ENCODE peak calls at places on chromosomes 12 and 14, in five cellular contexts. One of them, this sample, is unnamed.
A peak's percentile ranks its signal among the peaks of the same experiment; 100 is the strongest.

GRCh38 chr12:51863921-51864700 is 15.6 kb upstream of the FIGNL2 start:
- DNase-seq in endothelial cell: peak; percentile 70
- DNase-seq in GM23248: peak; percentile 27
- DNase-seq in activated CD4-positive, alpha-beta T cell treated with anti-CD3 and anti-CD28 coated beads for 4 hours: no peak
- DNase-seq in activated T-cell treated with anti-CD3 and anti-CD28 coated beads, Interleukin-2, amount 50 U/mL, for 72 hours: peak; percentile 53
- DNase-seq in this sample: no peak

GRCh38 chr14:23751591-23751990 is 115.4 kb downstream of the DHRS2 start:
- DNase-seq in endothelial cell: no peak
- DNase-seq in GM23248: peak; percentile 21
- DNase-seq in activated CD4-positive, alpha-beta T cell treated with anti-CD3 and anti-CD28 coated beads for 4 hours: no peak
- DNase-seq in activated T-cell treated with anti-CD3 and anti-CD28 coated beads, Interleukin-2, amount 50 U/mL, for 72 hours: no peak
- DNase-seq in this sample: no peak

GRCh38 chr12:27580561-27581330 is 56.7 kb downstream of the PPFIBP1 start:
- DNase-seq in endothelial cell: no peak
- DNase-seq in GM23248: no peak
- DNase-seq in activated CD4-positive, alpha-beta T cell treated with anti-CD3 and anti-CD28 coated beads for 4 hours: no peak
- DNase-seq in activated T-cell treated with anti-CD3 and anti-CD28 coated beads, Interleukin-2, amount 50 U/mL, for 72 hours: no peak
- DNase-seq in this sample: no peak

GRCh38 chr12:46401703-46402102 is 29.1 kb upstream of the SLC38A2 start:
- DNase-seq in endothelial cell: no peak
- DNase-seq in GM23248: peak; percentile 82
- DNase-seq in activated CD4-positive, alpha-beta T cell treated with anti-CD3 and anti-CD28 coated beads for 4 hours: no peak
- DNase-seq in activated T-cell treated with anti-CD3 and anti-CD28 coated beads, Interleukin-2, amount 50 U/mL, for 72 hours: no peak
- DNase-seq in this sample: no peak

GRCh38 chr12:63882844-63883243 is 38.3 kb downstream of the SRGAP1 start:
- DNase-seq in endothelial cell: no peak
- DNase-seq in GM23248: no peak
- DNase-seq in activated CD4-positive, alpha-beta T cell treated with anti-CD3 and anti-CD28 coated beads for 4 hours: no peak
- DNase-seq in activated T-cell treated with anti-CD3 and anti-CD28 coated beads, Interleukin-2, amount 50 U/mL, for 72 hours: no peak
- DNase-seq in this sample: no peak

GRCh38 chr12:114698566-114699163 is 14.7 kb upstream of the TBX3 start:
- DNase-seq in endothelial cell: no peak
- DNase-seq in GM23248: no peak
- DNase-seq in activated CD4-positive, alpha-beta T cell treated with anti-CD3 and anti-CD28 coated beads for 4 hours: no peak
- DNase-seq in activated T-cell treated with anti-CD3 and anti-CD28 coated beads, Interleukin-2, amount 50 U/mL, for 72 hours: no peak
- DNase-seq in this sample: no peak

GRCh38 chr12:41407240-41407799 is 219.2 kb downstream of the PDZRN4 start:
- DNase-seq in endothelial cell: no peak
- DNase-seq in GM23248: no peak
- DNase-seq in activated CD4-positive, alpha-beta T cell treated with anti-CD3 and anti-CD28 coated beads for 4 hours: no peak
- DNase-seq in activated T-cell treated with anti-CD3 and anti-CD28 coated beads, Interleukin-2, amount 50 U/mL, for 72 hours: no peak
- DNase-seq in this sample: no peak

GRCh38 chr14:95340201-95340697 is 20.5 kb upstream of the CLMN start:
- DNase-seq in endothelial cell: no peak
- DNase-seq in GM23248: no peak
- DNase-seq in activated CD4-positive, alpha-beta T cell treated with anti-CD3 and anti-CD28 coated beads for 4 hours: no peak
- DNase-seq in activated T-cell treated with anti-CD3 and anti-CD28 coated beads, Interleukin-2, amount 50 U/mL, for 72 hours: no peak
- DNase-seq in this sample: no peak

GRCh38 chr12:131494141-131494733 is 216.7 kb upstream of the SFSWAP start:
- DNase-seq in endothelial cell: no peak
- DNase-seq in GM23248: no peak
- DNase-seq in activated CD4-positive, alpha-beta T cell treated with anti-CD3 and anti-CD28 coated beads for 4 hours: no peak
- DNase-seq in activated T-cell treated with anti-CD3 and anti-CD28 coated beads, Interleukin-2, amount 50 U/mL, for 72 hours: no peak
- DNase-seq in this sample: no peak

GRCh38 chr12:103523771-103524170 is 28.0 kb upstream of the C12orf42 start:
- DNase-seq in endothelial cell: no peak
- DNase-seq in GM23248: no peak
- DNase-seq in activated CD4-positive, alpha-beta T cell treated with anti-CD3 and anti-CD28 coated beads for 4 hours: no peak
- DNase-seq in activated T-cell treated with anti-CD3 and anti-CD28 coated beads, Interleukin-2, amount 50 U/mL, for 72 hours: no peak
- DNase-seq in this sample: no peak

GRCh38 chr14:24404814-24405213 is 6.0 kb downstream of the NYNRIN start:
- DNase-seq in endothelial cell: no peak
- DNase-seq in GM23248: no peak
- DNase-seq in activated CD4-positive, alpha-beta T cell treated with anti-CD3 and anti-CD28 coated beads for 4 hours: no peak
- DNase-seq in activated T-cell treated with anti-CD3 and anti-CD28 coated beads, Interleukin-2, amount 50 U/mL, for 72 hours: no peak
- DNase-seq in this sample: no peak

GRCh38 chr12:124044809-124045321 is 71.8 kb downstream of the ZNF664 start:
- DNase-seq in endothelial cell: no peak
- DNase-seq in GM23248: no peak
- DNase-seq in activated CD4-positive, alpha-beta T cell treated with anti-CD3 and anti-CD28 coated beads for 4 hours: no peak
- DNase-seq in activated T-cell treated with anti-CD3 and anti-CD28 coated beads, Interleukin-2, amount 50 U/mL, for 72 hours: no peak
- DNase-seq in this sample: peak; percentile 46

GRCh38 chr14:34496679-34497513 is 34.9 kb upstream of the SPTSSA start:
- DNase-seq in endothelial cell: peak; percentile 8
- DNase-seq in GM23248: peak; percentile 99
- DNase-seq in activated CD4-positive, alpha-beta T cell treated with anti-CD3 and anti-CD28 coated beads for 4 hours: no peak
- DNase-seq in activated T-cell treated with anti-CD3 and anti-CD28 coated beads, Interleukin-2, amount 50 U/mL, for 72 hours: no peak
- DNase-seq in this sample: peak; percentile 53

GRCh38 chr14:100577986-100578431 is 9.2 kb downstream of the BEGAIN start:
- DNase-seq in endothelial cell: no peak
- DNase-seq in GM23248: no peak
- DNase-seq in activated CD4-positive, alpha-beta T cell treated with anti-CD3 and anti-CD28 coated beads for 4 hours: no peak
- DNase-seq in activated T-cell treated with anti-CD3 and anti-CD28 coated beads, Interleukin-2, amount 50 U/mL, for 72 hours: no peak
- DNase-seq in this sample: no peak

GRCh38 chr14:52553002-52553670 is 500 bp downstream of the GPR137C start:
- DNase-seq in endothelial cell: peak; percentile 49
- DNase-seq in GM23248: peak; percentile 70
- DNase-seq in activated CD4-positive, alpha-beta T cell treated with anti-CD3 and anti-CD28 coated beads for 4 hours: peak; percentile 36
- DNase-seq in activated T-cell treated with anti-CD3 and anti-CD28 coated beads, Interleukin-2, amount 50 U/mL, for 72 hours: peak; percentile 58
- DNase-seq in this sample: no peak

GRCh38 chr12:123845881-123846280 is 83.8 kb downstream of the DNAH10 start:
- DNase-seq in endothelial cell: no peak
- DNase-seq in GM23248: no peak
- DNase-seq in activated CD4-positive, alpha-beta T cell treated with anti-CD3 and anti-CD28 coated beads for 4 hours: no peak
- DNase-seq in activated T-cell treated with anti-CD3 and anti-CD28 coated beads, Interleukin-2, amount 50 U/mL, for 72 hours: no peak
- DNase-seq in this sample: no peak

GRCh38 chr14:36816481-36816880 is 154.8 kb downstream of the PAX9 start:
- DNase-seq in endothelial cell: no peak
- DNase-seq in GM23248: no peak
- DNase-seq in activated CD4-positive, alpha-beta T cell treated with anti-CD3 and anti-CD28 coated beads for 4 hours: no peak
- DNase-seq in activated T-cell treated with anti-CD3 and anti-CD28 coated beads, Interleukin-2, amount 50 U/mL, for 72 hours: no peak
- DNase-seq in this sample: no peak

GRCh38 chr12:52025301-52026172 is 18.8 kb downstream of the TAMALIN start:
- DNase-seq in endothelial cell: peak; percentile 84
- DNase-seq in GM23248: peak; percentile 92
- DNase-seq in activated CD4-positive, alpha-beta T cell treated with anti-CD3 and anti-CD28 coated beads for 4 hours: peak; percentile 80
- DNase-seq in activated T-cell treated with anti-CD3 and anti-CD28 coated beads, Interleukin-2, amount 50 U/mL, for 72 hours: peak; percentile 84
- DNase-seq in this sample: peak; percentile 84

GRCh38 chr14:22836301-22837058 is at the start of gene MMP14:
- DNase-seq in endothelial cell: peak; percentile 56
- DNase-seq in GM23248: peak; percentile 94
- DNase-seq in activated CD4-positive, alpha-beta T cell treated with anti-CD3 and anti-CD28 coated beads for 4 hours: no peak
- DNase-seq in activated T-cell treated with anti-CD3 and anti-CD28 coated beads, Interleukin-2, amount 50 U/mL, for 72 hours: no peak
- DNase-seq in this sample: no peak

GRCh38 chr12:54017027-54017788 is 8.4 kb downstream of the HOXC8 start:
- DNase-seq in endothelial cell: no peak
- DNase-seq in GM23248: peak; percentile 71
- DNase-seq in activated CD4-positive, alpha-beta T cell treated with anti-CD3 and anti-CD28 coated beads for 4 hours: no peak
- DNase-seq in activated T-cell treated with anti-CD3 and anti-CD28 coated beads, Interleukin-2, amount 50 U/mL, for 72 hours: no peak
- DNase-seq in this sample: no peak

GRCh38 chr12:386651-387050 is 2.5 kb downstream of the KDM5A start:
- DNase-seq in endothelial cell: no peak
- DNase-seq in GM23248: peak; percentile 64
- DNase-seq in activated CD4-positive, alpha-beta T cell treated with anti-CD3 and anti-CD28 coated beads for 4 hours: no peak
- DNase-seq in activated T-cell treated with anti-CD3 and anti-CD28 coated beads, Interleukin-2, amount 50 U/mL, for 72 hours: no peak
- DNase-seq in this sample: no peak

GRCh38 chr14:74179775-74180354 is 59.4 kb upstream of the VSX2 start:
- DNase-seq in endothelial cell: no peak
- DNase-seq in GM23248: no peak
- DNase-seq in activated CD4-positive, alpha-beta T cell treated with anti-CD3 and anti-CD28 coated beads for 4 hours: no peak
- DNase-seq in activated T-cell treated with anti-CD3 and anti-CD28 coated beads, Interleukin-2, amount 50 U/mL, for 72 hours: no peak
- DNase-seq in this sample: no peak

GRCh38 chr12:2498961-2499500 is 295.7 kb upstream of the FKBP4 start:
- DNase-seq in endothelial cell: no peak
- DNase-seq in GM23248: no peak
- DNase-seq in activated CD4-positive, alpha-beta T cell treated with anti-CD3 and anti-CD28 coated beads for 4 hours: no peak
- DNase-seq in activated T-cell treated with anti-CD3 and anti-CD28 coated beads, Interleukin-2, amount 50 U/mL, for 72 hours: no peak
- DNase-seq in this sample: no peak

GRCh38 chr12:108642269-108642870 is 8.7 kb upstream of the SELPLG start:
- DNase-seq in endothelial cell: no peak
- DNase-seq in GM23248: no peak
- DNase-seq in activated CD4-positive, alpha-beta T cell treated with anti-CD3 and anti-CD28 coated beads for 4 hours: no peak
- DNase-seq in activated T-cell treated with anti-CD3 and anti-CD28 coated beads, Interleukin-2, amount 50 U/mL, for 72 hours: no peak
- DNase-seq in this sample: no peak

GRCh38 chr12:132366341-132366861 is 37.0 kb upstream of the GALNT9 start:
- DNase-seq in endothelial cell: no peak
- DNase-seq in GM23248: no peak
- DNase-seq in activated CD4-positive, alpha-beta T cell treated with anti-CD3 and anti-CD28 coated beads for 4 hours: no peak
- DNase-seq in activated T-cell treated with anti-CD3 and anti-CD28 coated beads, Interleukin-2, amount 50 U/mL, for 72 hours: no peak
- DNase-seq in this sample: no peak

GRCh38 chr12:96462571-96463280 is 26.7 kb upstream of the CFAP54 start:
- DNase-seq in endothelial cell: no peak
- DNase-seq in GM23248: no peak
- DNase-seq in activated CD4-positive, alpha-beta T cell treated with anti-CD3 and anti-CD28 coated beads for 4 hours: no peak
- DNase-seq in activated T-cell treated with anti-CD3 and anti-CD28 coated beads, Interleukin-2, amount 50 U/mL, for 72 hours: no peak
- DNase-seq in this sample: no peak

This sample was measured in HL-60.